ENCODE peak calls at places on chromosomes 5 and 9, in seven cellular contexts. J is Peyer's patch, B is ovary, L is stomach, T is right lobe of liver, M is A549, U is uterus. O is an unnamed sample. For H3K4me1, the result is how much of the 10 kb centered on the place peaks cover.

GRCh38 chr5:179828756-179829421 is 8.2 kb downstream of the SQSTM1 start:
- DNase-seq in J (peak), B (no peak), L (no peak), T (no peak), M (no peak), U (no peak), O (no peak)

GRCh38 chr5:143499480-143500114 is 96.1 kb upstream of the NR3C1 start:
- DNase-seq in J (no peak), B (no peak), L (no peak), T (no peak), M (no peak), U (no peak), O (no peak)

GRCh38 chr5:88474574-88474973 is 205.9 kb upstream of the TMEM161B start:
- DNase-seq in J (no peak), B (no peak), L (no peak), T (no peak), M (no peak), U (no peak), O (no peak)

GRCh38 chr9:82080265-82080664 is 91.7 kb downstream of the SPATA31D1 start:
- DNase-seq in J (no peak), B (no peak), L (no peak), T (no peak), M (no peak), U (no peak), O (no peak)

GRCh38 chr9:36086442-36086841 is 49.7 kb downstream of the RECK start:
- DNase-seq in J (no peak), B (no peak), L (no peak), T (no peak), M (no peak), U (no peak), O (no peak)

GRCh38 chr9:136886610-136887597 is 588 bp downstream of the TRAF2 start:
- DNase-seq in J (peak), B (no peak), L (no peak), T (no peak), M (peak), U (no peak), O (no peak)

GRCh38 chr9:1837453-1838084 is 177.6 kb upstream of the SMARCA2 start:
- DNase-seq in J (no peak), B (no peak), L (no peak), T (no peak), M (peak), U (no peak), O (no peak)

GRCh38 chr5:113294341-113295110 is 140.3 kb downstream of the TSSK1B start:
- DNase-seq in J (peak), B (peak), L (peak), T (peak), M (peak), U (peak), O (peak)

GRCh38 chr9:133048595-133048994 is 13.2 kb upstream of the CEL start:
- DNase-seq in J (peak), B (no peak), L (peak), T (no peak), M (peak), U (no peak), O (no peak)

GRCh38 chr5:89534331-89534730 is 651.3 kb upstream of the MEF2C start:
- DNase-seq in J (no peak), B (no peak), L (no peak), T (no peak), M (no peak), U (no peak), O (no peak)

GRCh38 chr5:140546851-140547507 is 483 bp upstream of the EIF4EBP3 start:
- DNase-seq in J (peak), B (no peak), L (no peak), T (no peak), M (no peak), U (no peak), O (no peak)

GRCh38 chr9:133406480-133407307 is 11.1 kb downstream of the REXO4 start:
- DNase-seq in J (peak), B (peak), L (peak), T (peak), M (peak), U (peak), O (peak)

GRCh38 chr9:136614372-136614922 is 48.3 kb upstream of the EGFL7 start:
- DNase-seq in J (no peak), B (no peak), L (no peak), T (no peak), M (no peak), U (peak), O (no peak)

GRCh38 chr5:68033029-68033428 is 182.5 kb upstream of the PIK3R1 start:
- DNase-seq in J (no peak), B (no peak), L (no peak), T (no peak), M (no peak), U (no peak), O (no peak)

GRCh38 chr5:134206627-134207160 is 19.2 kb downstream of the PPP2CA start:
- DNase-seq in J (no peak), B (no peak), L (no peak), T (no peak), M (no peak), U (no peak), O (no peak)

GRCh38 chr5:40150896-40151295 is 528.8 kb upstream of the PTGER4 start:
- DNase-seq in J (no peak), B (no peak), L (no peak), T (no peak), M (no peak), U (no peak), O (no peak)

GRCh38 chr5:134917070-134917831 is 12.3 kb downstream of the PCBD2 start:
- DNase-seq in J (no peak), B (no peak), L (no peak), T (no peak), M (peak), U (no peak), O (no peak)

GRCh38 chr5:73282383-73282782 is 109.4 kb downstream of the TMEM174 start:
- DNase-seq in J (no peak), B (no peak), L (no peak), T (no peak), M (no peak), U (no peak), O (no peak)

GRCh38 chr5:50823568-50823967 is 157.1 kb downstream of the PARP8 start:
- DNase-seq in J (no peak), B (no peak), L (no peak), T (no peak), M (no peak), U (no peak), O (no peak)

GRCh38 chr9:37971107-37971459 is 67.2 kb upstream of the SLC25A51 start:
- DNase-seq in J (no peak), B (no peak), L (no peak), T (no peak), M (no peak), U (no peak), O (no peak)

GRCh38 chr5:31196309-31196708 is 2.8 kb downstream of the CDH6 start:
- DNase-seq in J (no peak), B (no peak), L (no peak), T (no peak), M (no peak), U (no peak), O (no peak)

GRCh38 chr9:88530051-88530450 is 4.9 kb upstream of the NXNL2 start:
- DNase-seq in J (no peak), B (peak), L (no peak), T (no peak), M (no peak), U (peak), O (no peak)

GRCh38 chr9:14056235-14056930 is 257.6 kb downstream of the NFIB start:
- DNase-seq in J (no peak), B (no peak), L (no peak), T (no peak), M (no peak), U (no peak), O (no peak)
- TF ChIP-seq POLR2A in J (no peak), B (no peak), L (no peak), T (no peak), M (no peak), U (no peak), O (no peak)

GRCh38 chr5:149616727-149617284 is 35.5 kb downstream of the ARHGEF37 start:
- DNase-seq in J (no peak), B (no peak), L (no peak), T (no peak), M (no peak), U (no peak), O (no peak)
- H3K4me1 ChIP-seq in J (under half), B (under half), L (under half), T (under half), M (under half), U (under half), O (half or more)

DNA sequence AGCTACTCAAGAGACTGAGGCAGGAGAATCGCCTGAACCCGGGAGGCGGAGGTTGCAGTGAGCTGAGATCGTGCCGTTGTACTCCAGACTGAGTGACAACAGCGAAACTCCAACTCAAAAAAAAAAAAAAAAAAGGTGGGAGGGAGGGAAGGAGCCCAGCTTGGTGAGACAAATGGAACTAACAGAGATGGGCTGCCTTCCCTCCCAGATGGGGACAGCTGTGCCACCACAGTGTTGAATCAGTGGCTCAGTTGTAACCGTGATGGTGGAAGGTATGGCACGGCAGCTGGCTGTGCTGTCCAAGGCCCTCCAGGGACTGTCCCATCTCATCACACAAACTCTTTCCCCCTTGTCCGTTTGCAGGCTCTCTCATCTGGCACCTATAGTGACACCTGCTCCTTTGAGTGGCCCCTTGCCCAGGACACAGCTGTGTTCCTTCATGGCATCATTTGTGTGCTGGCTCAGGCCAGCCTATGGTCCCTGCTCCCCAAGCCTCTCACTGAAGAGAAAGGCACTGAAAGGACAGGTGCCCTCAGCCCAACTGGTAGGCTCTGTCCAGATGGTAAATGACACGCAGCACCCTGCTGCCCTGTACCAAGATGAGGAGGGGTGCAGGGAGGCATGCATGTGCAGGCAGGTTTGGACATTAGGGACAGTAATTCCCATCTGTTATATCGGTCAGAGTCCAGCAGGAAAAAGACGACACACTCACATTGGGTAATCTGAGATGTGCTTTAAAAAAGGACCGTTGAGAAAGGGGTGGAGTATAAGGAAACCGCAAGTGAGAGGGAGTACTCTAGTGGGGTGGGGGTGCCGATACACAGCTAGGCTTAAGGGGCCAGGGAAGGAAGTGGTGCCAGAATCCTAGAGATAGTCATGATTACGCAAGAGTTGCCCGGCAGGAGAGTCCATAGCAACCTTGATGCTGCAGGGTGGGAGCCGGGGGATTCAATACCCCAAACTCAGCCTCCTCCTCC is 4.3 kb downstream of the SMIM33 start:
- DNase-seq in J (no peak), B (peak), L (no peak), T (no peak), M (no peak), U (peak), O (peak)
- TF ChIP-seq POLR2A in J (no peak), B (no peak), L (no peak), T (no peak), M (no peak), U (no peak), O (no peak)

DNA sequence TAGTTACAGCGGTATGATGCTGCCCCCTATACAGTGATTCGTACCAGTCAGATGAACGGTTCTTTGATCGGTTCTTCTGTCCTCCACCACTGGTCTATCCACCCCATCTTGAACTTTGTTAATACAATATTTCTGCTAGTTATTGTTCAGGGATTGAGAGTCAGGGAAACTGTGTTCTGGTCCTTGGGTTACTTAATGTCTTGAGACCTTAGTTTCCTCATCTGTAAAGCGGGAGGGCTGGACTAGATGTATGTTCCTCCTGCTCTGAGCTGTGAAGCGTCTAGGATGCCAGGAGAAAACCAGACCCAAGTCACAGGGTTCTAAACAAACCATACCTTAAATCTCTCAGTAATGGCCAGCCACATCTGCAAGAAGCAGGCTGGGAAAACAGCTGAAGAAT is 1.4 kb upstream of the PIP5K1B start:
- DNase-seq in J (no peak), B (no peak), L (no peak), T (no peak), M (no peak), U (no peak), O (no peak)
- H3K4me1 ChIP-seq in J (under half), B (under half), L (under half), T (under half), M (under half), U (under half), O (under half)